ENCODE peak calls at places on chromosomes 12 and 14, in eight cellular contexts. X is BJ, G is SW 1271, R is kidney epithelial cell, B is bronchial epithelial cell, N is GM12865, Q is kidney glomerular epithelial cell, W is EH. I is an unnamed sample.

GRCh38 chr12:76277480-76277879 is 70.7 kb downstream of the BBS10 start:
- DNase-seq in G (no peak), W (peak), B (peak), N (no peak), X (peak), R (peak), Q (peak), I (no peak)

GRCh38 chr12:80364056-80364455 is 80.0 kb upstream of the PTPRQ start:
- DNase-seq in X (no peak), N (no peak), B (peak), Q (no peak), G (no peak), R (no peak), W (no peak), I (no peak)

GRCh38 chr12:96192926-96193573 is 1.1 kb upstream of the ELK3 start:
- DNase-seq in Q (no peak), B (no peak), X (no peak), R (no peak), G (no peak), N (no peak), W (no peak), I (no peak)

GRCh38 chr12:71465794-71466193 is 26.2 kb downstream of the LGR5 start:
- DNase-seq in W (no peak), Q (no peak), B (no peak), N (no peak), X (no peak), R (no peak), G (no peak), I (no peak)

GRCh38 chr12:2624543-2625266 is 170.1 kb upstream of the FKBP4 start:
- DNase-seq in G (no peak), W (peak), X (no peak), B (peak), R (no peak), N (peak), Q (no peak), I (no peak)

GRCh38 chr14:56196274-56196673 is 78.1 kb downstream of the PELI2 start:
- DNase-seq in N (no peak), B (no peak), G (no peak), Q (no peak), X (no peak), W (peak), R (no peak), I (no peak)

GRCh38 chr14:102333395-102333794 is 13.8 kb downstream of the ZNF839 start:
- DNase-seq in N (no peak), X (no peak), Q (no peak), W (no peak), B (no peak), R (no peak), G (no peak), I (no peak)

GRCh38 chr14:77752799-77753516 is 8.0 kb downstream of the SNW1 start:
- DNase-seq in G (no peak), B (no peak), W (no peak), N (no peak), R (no peak), Q (no peak), X (no peak), I (no peak)

GRCh38 chr12:115216300-115216699 is 532.3 kb upstream of the TBX3 start:
- DNase-seq in W (no peak), X (no peak), G (no peak), B (no peak), N (no peak), R (no peak), Q (no peak), I (no peak)

GRCh38 chr12:107373238-107373809 is 280.0 kb upstream of the CRY1 start:
- DNase-seq in R (no peak), Q (no peak), N (no peak), W (no peak), G (no peak), X (no peak), B (no peak), I (no peak)

GRCh38 chr14:99188721-99189120 is 83.3 kb downstream of the BCL11B start:
- DNase-seq in G (no peak), B (no peak), Q (no peak), X (no peak), W (no peak), R (no peak), N (no peak), I (peak)

GRCh38 chr14:104795781-104796681 is 483 bp upstream of the AKT1 start:
- DNase-seq in B (no peak), N (peak), X (no peak), G (no peak), Q (peak), R (no peak), W (peak), I (no peak)

GRCh38 chr12:67456281-67456918 is 187.2 kb downstream of the CAND1 start:
- DNase-seq in W (peak), G (no peak), N (peak), X (peak), B (peak), R (no peak), Q (no peak), I (no peak)

GRCh38 chr14:102622262-102622885 is 29.9 kb downstream of the RCOR1 start:
- DNase-seq in Q (no peak), X (no peak), R (no peak), B (no peak), W (no peak), G (no peak), N (peak), I (no peak)

GRCh38 chr12:125650587-125650986 is 585.4 kb downstream of the AACS start:
- DNase-seq in X (no peak), G (no peak), W (no peak), R (no peak), N (no peak), B (no peak), Q (no peak), I (no peak)

GRCh38 chr14:74511966-74512365 is 18.4 kb downstream of the ISCA2 start:
- DNase-seq in G (no peak), N (no peak), Q (no peak), W (no peak), X (no peak), B (no peak), R (no peak), I (no peak)

GRCh38 chr12:100251917-100252316 is 15.0 kb downstream of the DEPDC4 start:
- DNase-seq in Q (peak), B (no peak), G (no peak), R (peak), N (no peak), X (no peak), W (no peak), I (no peak)

GRCh38 chr12:89084751-89085150 is 267.6 kb downstream of the DUSP6 start:
- DNase-seq in N (no peak), X (no peak), W (peak), Q (no peak), B (no peak), R (no peak), G (no peak), I (no peak)

GRCh38 chr12:124740691-124741137 is 123.0 kb downstream of the SCARB1 start:
- DNase-seq in W (peak), X (no peak), R (no peak), B (peak), Q (peak), N (peak), G (no peak), I (no peak)

GRCh38 chr12:66693901-66694513 is 15.1 kb upstream of the GRIP1 start:
- DNase-seq in Q (peak), G (peak), B (peak), W (peak), N (peak), R (peak), X (peak), I (no peak)

GRCh38 chr12:123024819-123025391 is 44.4 kb downstream of the ARL6IP4 start:
- DNase-seq in W (peak), G (no peak), B (peak), Q (no peak), X (no peak), N (no peak), R (no peak), I (peak)

GRCh38 chr14:72743626-72744025 is 150.3 kb downstream of the DPF3 start:
- DNase-seq in X (no peak), W (no peak), N (no peak), B (no peak), R (no peak), G (no peak), Q (no peak), I (no peak)

GRCh38 chr14:67411820-67412421 is at the start of gene PLEK2:
- DNase-seq in B (peak), Q (no peak), G (no peak), R (no peak), X (no peak), N (no peak), W (peak), I (no peak)

GRCh38 chr14:29529418-29529817 is 398.2 kb downstream of the PRKD1 start:
- DNase-seq in Q (no peak), B (no peak), N (no peak), W (peak), G (no peak), R (no peak), X (no peak), I (no peak)

GRCh38 chr14:105857223-105857815 is 330.9 kb downstream of the TMEM121 start:
- DNase-seq in X (no peak), N (no peak), W (no peak), G (no peak), Q (no peak), R (no peak), B (no peak), I (peak)

GRCh38 chr12:44774815-44775411 is 101.2 kb downstream of the NELL2 start:
- DNase-seq in X (no peak), N (peak), G (no peak), Q (peak), B (peak), R (no peak), W (peak), I (no peak)